ENCODE peak calls at places on chromosomes 7 and 10, in nine cellular contexts. C, Y, E, I, Z, Q, L, T and A are unnamed samples.
A peak's percentile ranks its signal among the peaks of the same experiment; 100 is the strongest.

GRCh38 chr7:28173531-28173930 is 7.1 kb downstream of the JAZF1 start:
- DNase-seq in L (no peak), E (no peak), T (no peak), Y (no peak), Q (no peak), I (no peak), Z (no peak), C (no peak), A (no peak)

GRCh38 chr7:77482015-77482414 is 55.1 kb upstream of the PTPN12 start:
- DNase-seq in Y (peak; percentile 69), C (no peak), E (no peak), L (peak; percentile 66), Q (no peak), T (no peak), I (no peak), Z (peak; percentile 63), A (no peak)

GRCh38 chr10:24791129-24791733 is 67.5 kb upstream of the ARHGAP21 start:
- DNase-seq in I (no peak), Z (no peak), L (no peak), Q (no peak), T (no peak), E (no peak), C (no peak), Y (no peak), A (no peak)

GRCh38 chr7:39490296-39490695 is 75.9 kb upstream of the YAE1 start:
- DNase-seq in I (peak; percentile 87), T (no peak), E (no peak), Y (no peak), C (no peak), Z (no peak), L (no peak), Q (no peak), A (peak; percentile 12)

GRCh38 chr7:96388620-96389383 is 66.9 kb upstream of the SLC25A13 start:
- DNase-seq in E (no peak), T (no peak), I (no peak), Q (peak; percentile 89), L (no peak), Z (no peak), C (peak; percentile 30), Y (no peak), A (no peak)

GRCh38 chr10:24721254-24722106 is 2.2 kb downstream of the ARHGAP21 start:
- DNase-seq in T (peak; percentile 72), E (peak; percentile 78), Z (no peak), C (no peak), Q (peak; percentile 55), L (peak; percentile 46), I (peak; percentile 92), Y (peak; percentile 52), A (peak; percentile 40)

GRCh38 chr10:86267286-86268195 is 99.1 kb downstream of the GRID1 start:
- DNase-seq in Z (no peak), Y (peak; percentile 17), I (no peak), Q (no peak), L (no peak), T (peak; percentile 42), E (peak; percentile 42), C (no peak), A (peak; percentile 8)

GRCh38 chr10:114767589-114768393 is 53.8 kb upstream of the FHIP2A start:
- DNase-seq in L (peak; percentile 65), E (peak; percentile 80), Z (no peak), C (no peak), I (no peak), T (no peak), Q (no peak), Y (peak; percentile 65), A (peak; percentile 56)

GRCh38 chr7:82044497-82045080 is 274.7 kb upstream of the HGF start:
- DNase-seq in L (peak; percentile 14), Y (peak; percentile 28), Q (peak; percentile 67), T (no peak), E (no peak), Z (no peak), C (peak; percentile 54), I (no peak), A (peak; percentile 22)

GRCh38 chr7:112224186-112224585 is 17.7 kb downstream of the ZNF277 start:
- DNase-seq in Y (no peak), C (no peak), E (no peak), Z (no peak), I (no peak), Q (no peak), L (no peak), T (no peak), A (peak; percentile 18)

GRCh38 chr10:78326372-78326771 is 292.7 kb downstream of the RPS24 start:
- DNase-seq in I (no peak), Z (no peak), E (no peak), T (no peak), C (no peak), L (no peak), Q (no peak), Y (no peak), A (no peak)

GRCh38 chr7:101728128-101728527 is 89.3 kb upstream of the CUX1 start:
- DNase-seq in Y (no peak), T (no peak), E (no peak), L (no peak), Q (no peak), C (no peak), I (no peak), Z (no peak), A (no peak)

GRCh38 chr10:490891-491571 is 198.4 kb downstream of the DIP2C start:
- DNase-seq in I (no peak), C (no peak), Y (no peak), Q (no peak), T (peak; percentile 93), L (peak; percentile 28), E (peak; percentile 63), Z (no peak), A (peak; percentile 17)

GRCh38 chr7:128872394-128872824 is 9.8 kb downstream of the ATP6V1F start:
- DNase-seq in Q (no peak), Y (no peak), I (no peak), C (no peak), Z (no peak), L (no peak), E (no peak), T (no peak), A (peak; percentile 45)
- H3K27ac ChIP-seq in Q (no peak overlapping the region), Y (no peak overlapping the region), I (no peak overlapping the region), C (no peak overlapping the region), Z (no peak overlapping the region), L (no peak overlapping the region), E (no peak overlapping the region), T (no peak overlapping the region), A (no peak overlapping the region)

DNA sequence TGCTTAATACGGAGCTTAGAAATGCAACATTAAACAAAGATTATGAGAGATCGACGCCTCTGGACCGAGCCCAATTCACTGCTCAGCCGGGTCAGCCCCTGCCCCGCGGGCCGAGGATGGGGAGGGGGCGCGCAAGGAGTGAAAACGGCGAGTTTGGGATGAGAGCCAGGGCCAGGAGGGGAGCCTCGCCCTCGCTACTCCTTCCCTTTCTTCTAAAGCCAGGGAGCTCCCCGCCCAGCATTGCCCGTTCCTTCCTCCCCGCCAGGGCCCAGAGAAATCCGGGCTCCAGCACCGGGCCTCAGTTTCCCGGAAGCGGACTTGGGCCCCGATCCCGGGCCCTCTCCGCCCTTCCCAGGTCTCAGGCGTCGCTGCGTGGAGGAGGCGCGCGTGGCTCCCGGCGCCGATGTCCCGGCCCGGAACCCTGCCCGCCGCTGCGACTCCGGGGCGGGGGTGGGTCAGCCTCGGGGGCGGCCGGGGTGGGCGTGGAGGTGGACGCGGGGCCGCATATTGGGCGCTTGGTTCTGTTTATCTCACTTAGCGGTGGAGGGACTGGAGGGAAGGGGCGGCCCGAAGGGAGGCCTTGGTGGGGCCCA is 8.3 kb downstream of the UNCX start:
- DNase-seq in Q (no peak), Y (no peak), E (peak; percentile 43), I (no peak), C (no peak), T (no peak), Z (no peak), L (no peak), A (no peak)
- TF ChIP-seq POLR2AphosphoS5 in Q (no peak), Y (no peak), E (no peak), I (no peak), C (no peak), T (no peak), Z (no peak), L (no peak), A (no peak)

DNA sequence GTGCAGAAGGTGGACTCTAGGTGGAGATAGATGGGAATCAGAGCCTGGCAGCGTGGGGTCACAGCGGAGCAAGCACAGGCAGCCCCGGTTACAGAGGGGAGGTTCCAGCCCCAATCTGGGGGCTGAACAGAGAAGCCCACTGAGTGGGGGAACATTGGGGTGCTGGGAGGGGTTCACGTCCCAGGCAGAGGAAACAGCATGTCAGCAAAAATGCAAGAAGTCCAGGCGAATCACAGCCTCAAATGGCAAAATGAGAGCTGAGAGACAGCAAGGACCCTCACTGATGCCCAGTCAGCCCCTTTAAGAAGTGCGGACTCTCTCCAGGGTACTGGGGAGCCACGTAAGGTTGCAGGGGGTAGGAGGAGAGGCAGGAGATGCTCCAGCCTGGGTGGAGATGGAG is 62.0 kb downstream of the ELFN1 start:
- DNase-seq in T (no peak), C (no peak), Y (no peak), L (no peak), E (no peak), I (no peak), Q (no peak), Z (no peak), A (no peak)
- H3K27me3 ChIP-seq in T (no peaks in the 10 kb centered on the region), C (no peaks in the 10 kb centered on the region), Y (no peaks in the 10 kb centered on the region), L (peaks cover 27% of the 10 kb centered on the region), E (no peaks in the 10 kb centered on the region), I (no peaks in the 10 kb centered on the region), Q (no peaks in the 10 kb centered on the region), Z (peaks cover 27% of the 10 kb centered on the region), A (no peaks in the 10 kb centered on the region)

DNA sequence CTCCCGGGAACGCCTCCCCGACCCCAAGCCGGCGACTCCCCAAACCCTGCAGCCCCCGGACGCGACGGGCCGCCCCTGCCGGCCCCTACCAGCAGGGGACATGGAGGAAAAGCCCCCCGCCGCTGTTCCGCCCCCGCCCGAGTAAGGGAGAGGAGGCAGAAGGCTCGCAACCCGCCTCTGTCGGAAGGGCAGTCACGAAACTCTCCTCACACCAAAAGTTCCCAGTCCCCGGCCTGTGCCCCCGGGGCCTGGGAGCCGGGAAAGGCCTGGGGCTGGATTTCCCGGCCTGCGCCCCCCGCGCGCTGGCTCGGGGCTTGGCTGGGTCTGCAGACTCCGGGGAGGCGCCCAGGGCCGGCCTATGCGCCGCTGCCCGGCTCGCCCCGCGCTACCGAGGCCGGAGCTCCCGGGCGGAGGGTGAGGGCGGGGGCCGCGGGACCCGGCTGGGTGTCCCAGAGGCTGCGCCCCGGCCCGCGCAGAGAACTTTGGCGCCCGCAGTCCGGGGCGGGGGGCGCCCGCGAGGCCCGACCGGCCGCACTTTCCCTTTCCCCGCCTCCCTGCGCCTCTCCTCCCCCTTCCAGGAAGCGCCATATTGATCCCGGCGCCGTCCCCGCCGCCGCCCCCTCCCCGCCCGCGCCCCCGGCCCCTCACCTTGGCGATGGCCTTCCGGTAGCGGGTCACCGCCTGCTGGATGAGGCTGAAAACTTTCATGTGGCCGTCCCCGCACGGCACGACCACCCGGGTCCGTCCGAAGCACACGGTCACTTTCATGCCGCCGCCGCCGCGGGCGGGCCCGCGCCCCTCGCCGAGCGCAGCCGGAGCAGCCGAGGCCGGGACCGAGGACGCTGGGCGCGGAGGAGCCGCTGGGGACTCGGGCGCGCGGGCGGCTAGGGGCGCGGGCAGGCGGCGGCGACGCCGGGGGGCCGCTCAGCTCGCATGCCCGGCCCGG is 595 bp downstream of the PARD3 start:
- DNase-seq in Z (no peak), C (no peak), Y (peak; percentile 46), Q (peak; percentile 39), E (peak; percentile 64), L (peak; percentile 50), T (peak; percentile 77), I (no peak), A (peak; percentile 89)
- H3K27ac ChIP-seq in Z (peak overlapping the region; percentile 96), C (peak overlapping the region; percentile 51), Y (peak overlapping the region; percentile 90), Q (peak overlapping the region; percentile 50), E (peak overlapping the region; percentile 58), L (peak overlapping the region; percentile 92), T (peak overlapping the region; percentile 93), I (peak overlapping the region; percentile 92), A (peak overlapping the region; percentile 83)